ENCODE peak calls at places on chromosome 7, in eight cellular contexts. One of them, this sample, is unnamed.

GRCh38 chr7:113812881-113813280 is 105.9 kb downstream of the PPP1R3A start:
- DNase-seq in colonic mucosa: no peak
- DNase-seq in neural progenitor cell: no peak
- DNase-seq in IMR-90: peak; percentile 29
- DNase-seq in adipocyte: peak; percentile 50
- DNase-seq in NT2/D1: no peak
- DNase-seq in HCT116: no peak
- DNase-seq in K562: no peak
- DNase-seq in this sample: no peak

GRCh38 chr7:37494940-37495339 is 46.3 kb upstream of the ELMO1 start:
- DNase-seq in NT2/D1: no peak
- DNase-seq in IMR-90: no peak
- DNase-seq in HCT116: no peak
- DNase-seq in adipocyte: no peak
- DNase-seq in colonic mucosa: no peak
- DNase-seq in K562: no peak
- DNase-seq in neural progenitor cell: no peak
- DNase-seq in this sample: no peak

GRCh38 chr7:710161-710560 is 16.3 kb upstream of the DNAAF5 start:
- DNase-seq in IMR-90: no peak
- DNase-seq in neural progenitor cell: no peak
- DNase-seq in adipocyte: no peak
- DNase-seq in colonic mucosa: no peak
- DNase-seq in HCT116: no peak
- DNase-seq in K562: no peak
- DNase-seq in NT2/D1: no peak
- DNase-seq in this sample: no peak

GRCh38 chr7:84251183-84251845 is 56.7 kb upstream of the SEMA3A start:
- DNase-seq in HCT116: no peak
- DNase-seq in adipocyte: peak; percentile 70
- DNase-seq in K562: no peak
- DNase-seq in IMR-90: peak; percentile 90
- DNase-seq in NT2/D1: no peak
- DNase-seq in neural progenitor cell: peak; percentile 44
- DNase-seq in colonic mucosa: no peak
- DNase-seq in this sample: no peak

GRCh38 chr7:143884276-143884977 is 17.5 kb downstream of the TCAF1 start:
- DNase-seq in colonic mucosa: no peak
- DNase-seq in K562: peak; percentile 5
- DNase-seq in NT2/D1: no peak
- DNase-seq in neural progenitor cell: no peak
- DNase-seq in HCT116: no peak
- DNase-seq in adipocyte: no peak
- DNase-seq in IMR-90: no peak
- DNase-seq in this sample: no peak

GRCh38 chr7:92754756-92755581 is 81.4 kb downstream of the CDK6 start:
- DNase-seq in adipocyte: no peak
- DNase-seq in IMR-90: no peak
- DNase-seq in K562: peak; percentile 23
- DNase-seq in HCT116: no peak
- DNase-seq in NT2/D1: no peak
- DNase-seq in colonic mucosa: no peak
- DNase-seq in neural progenitor cell: no peak
- DNase-seq in this sample: no peak

GRCh38 chr7:8065356-8065813 is 96.8 kb downstream of the GLCCI1 start:
- DNase-seq in neural progenitor cell: no peak
- DNase-seq in IMR-90: peak; percentile 88
- DNase-seq in NT2/D1: no peak
- DNase-seq in adipocyte: peak; percentile 90
- DNase-seq in colonic mucosa: no peak
- DNase-seq in HCT116: no peak
- DNase-seq in K562: no peak
- DNase-seq in this sample: no peak

GRCh38 chr7:41538810-41539724 is 163.8 kb downstream of the INHBA start:
- DNase-seq in NT2/D1: peak; percentile 89
- DNase-seq in K562: no peak
- DNase-seq in IMR-90: peak; percentile 50
- DNase-seq in neural progenitor cell: no peak
- DNase-seq in HCT116: no peak
- DNase-seq in colonic mucosa: no peak
- DNase-seq in adipocyte: peak; percentile 50
- DNase-seq in this sample: no peak

GRCh38 chr7:110148054-110148453 is 942.9 kb upstream of the LRRN3 start:
- DNase-seq in neural progenitor cell: no peak
- DNase-seq in HCT116: no peak
- DNase-seq in IMR-90: no peak
- DNase-seq in colonic mucosa: no peak
- DNase-seq in K562: no peak
- DNase-seq in adipocyte: no peak
- DNase-seq in NT2/D1: no peak
- DNase-seq in this sample: no peak

GRCh38 chr7:101172854-101173751 is 7.0 kb downstream of the NAT16 start:
- DNase-seq in K562: peak; percentile 56
- DNase-seq in adipocyte: peak; percentile 92
- DNase-seq in HCT116: no peak
- DNase-seq in IMR-90: peak; percentile 71
- DNase-seq in colonic mucosa: peak; percentile 47
- DNase-seq in neural progenitor cell: no peak
- DNase-seq in NT2/D1: no peak
- DNase-seq in this sample: no peak

GRCh38 chr7:75739796-75740672 is 1.3 kb upstream of the HIP1 start:
- DNase-seq in colonic mucosa: no peak
- DNase-seq in neural progenitor cell: no peak
- DNase-seq in NT2/D1: no peak
- DNase-seq in adipocyte: peak; percentile 69
- DNase-seq in IMR-90: peak; percentile 62
- DNase-seq in HCT116: no peak
- DNase-seq in K562: no peak
- DNase-seq in this sample: peak; percentile 44

GRCh38 chr7:142626420-142627035 is 122.7 kb upstream of the PRSS1 start:
- DNase-seq in IMR-90: peak; percentile 15
- DNase-seq in K562: peak; percentile 65
- DNase-seq in neural progenitor cell: peak; percentile 80
- DNase-seq in adipocyte: peak; percentile 46
- DNase-seq in HCT116: peak; percentile 56
- DNase-seq in colonic mucosa: peak; percentile 69
- DNase-seq in NT2/D1: peak; percentile 60
- DNase-seq in this sample: peak; percentile 78

GRCh38 chr7:133504825-133505224 is 251.9 kb downstream of the EXOC4 start:
- DNase-seq in HCT116: no peak
- DNase-seq in NT2/D1: no peak
- DNase-seq in colonic mucosa: no peak
- DNase-seq in K562: no peak
- DNase-seq in neural progenitor cell: no peak
- DNase-seq in adipocyte: no peak
- DNase-seq in IMR-90: peak; percentile 53
- DNase-seq in this sample: no peak

GRCh38 chr7:116354171-116354545 is 143.8 kb downstream of the TES start:
- DNase-seq in NT2/D1: no peak
- DNase-seq in adipocyte: peak; percentile 47
- DNase-seq in colonic mucosa: peak; percentile 24
- DNase-seq in IMR-90: peak; percentile 92
- DNase-seq in K562: no peak
- DNase-seq in neural progenitor cell: no peak
- DNase-seq in HCT116: no peak
- DNase-seq in this sample: no peak

GRCh38 chr7:22853674-22854157 is 31.1 kb upstream of the TOMM7 start:
- DNase-seq in IMR-90: no peak
- DNase-seq in colonic mucosa: peak; percentile 30
- DNase-seq in HCT116: peak; percentile 54
- DNase-seq in NT2/D1: no peak
- DNase-seq in adipocyte: no peak
- DNase-seq in K562: no peak
- DNase-seq in neural progenitor cell: peak; percentile 49
- DNase-seq in this sample: peak; percentile 77

GRCh38 chr7:76310102-76310957 is 7.9 kb downstream of the HSPB1 start:
- DNase-seq in colonic mucosa: peak; percentile 58
- DNase-seq in neural progenitor cell: no peak
- DNase-seq in K562: peak; percentile 61
- DNase-seq in adipocyte: peak; percentile 48
- DNase-seq in NT2/D1: no peak
- DNase-seq in IMR-90: no peak
- DNase-seq in HCT116: no peak
- DNase-seq in this sample: no peak

GRCh38 chr7:116952640-116953371 is 495 bp upstream of the ST7 start:
- DNase-seq in K562: peak; percentile 35
- DNase-seq in neural progenitor cell: peak; percentile 53
- DNase-seq in colonic mucosa: peak; percentile 62
- DNase-seq in HCT116: peak; percentile 28
- DNase-seq in adipocyte: no peak
- DNase-seq in IMR-90: peak; percentile 33
- DNase-seq in NT2/D1: no peak
- DNase-seq in this sample: peak; percentile 44

GRCh38 chr7:147376152-147376551 is 1214.4 kb upstream of the C7orf33 start:
- DNase-seq in adipocyte: no peak
- DNase-seq in IMR-90: no peak
- DNase-seq in K562: no peak
- DNase-seq in neural progenitor cell: no peak
- DNase-seq in HCT116: no peak
- DNase-seq in colonic mucosa: no peak
- DNase-seq in NT2/D1: no peak
- DNase-seq in this sample: no peak

GRCh38 chr7:22109761-22110160 is 164.1 kb upstream of the CDCA7L start:
- DNase-seq in neural progenitor cell: peak; percentile 52
- DNase-seq in adipocyte: peak; percentile 32
- DNase-seq in IMR-90: peak; percentile 37
- DNase-seq in NT2/D1: peak; percentile 51
- DNase-seq in HCT116: peak; percentile 6
- DNase-seq in colonic mucosa: peak; percentile 44
- DNase-seq in K562: peak; percentile 66
- DNase-seq in this sample: peak; percentile 65

GRCh38 chr7:148701414-148701813 is 2.7 kb downstream of the CUL1 start:
- DNase-seq in adipocyte: peak; percentile 23
- DNase-seq in K562: no peak
- DNase-seq in colonic mucosa: no peak
- DNase-seq in neural progenitor cell: no peak
- DNase-seq in IMR-90: peak; percentile 38
- DNase-seq in HCT116: no peak
- DNase-seq in NT2/D1: no peak
- DNase-seq in this sample: no peak

GRCh38 chr7:80740778-80741545 is 102.5 kb downstream of the CD36 start:
- DNase-seq in neural progenitor cell: no peak
- DNase-seq in NT2/D1: no peak
- DNase-seq in IMR-90: peak; percentile 76
- DNase-seq in K562: no peak
- DNase-seq in adipocyte: peak; percentile 77
- DNase-seq in colonic mucosa: no peak
- DNase-seq in HCT116: no peak
- DNase-seq in this sample: no peak

GRCh38 chr7:140079121-140079536 is 16.4 kb upstream of the PARP12 start:
- DNase-seq in NT2/D1: peak; percentile 56
- DNase-seq in K562: peak; percentile 58
- DNase-seq in adipocyte: no peak
- DNase-seq in HCT116: no peak
- DNase-seq in IMR-90: peak; percentile 83
- DNase-seq in colonic mucosa: no peak
- DNase-seq in neural progenitor cell: peak; percentile 87
- DNase-seq in this sample: no peak

GRCh38 chr7:141354251-141354650 is 197.0 kb upstream of the AGK start:
- DNase-seq in HCT116: no peak
- DNase-seq in colonic mucosa: no peak
- DNase-seq in NT2/D1: no peak
- DNase-seq in IMR-90: peak; percentile 8
- DNase-seq in K562: no peak
- DNase-seq in adipocyte: peak; percentile 29
- DNase-seq in neural progenitor cell: no peak
- DNase-seq in this sample: no peak

GRCh38 chr7:34133983-34134782 is 228.8 kb downstream of the BMPER start:
- DNase-seq in neural progenitor cell: peak; percentile 86
- DNase-seq in K562: peak; percentile 25
- DNase-seq in IMR-90: peak; percentile 84
- DNase-seq in colonic mucosa: peak; percentile 59
- DNase-seq in HCT116: peak; percentile 36
- DNase-seq in NT2/D1: peak; percentile 89
- DNase-seq in adipocyte: peak; percentile 88
- DNase-seq in this sample: peak; percentile 79
- H3K9ac ChIP-seq in neural progenitor cell: no peak overlapping the region
- H3K9ac ChIP-seq in K562: no peak overlapping the region
- H3K9ac ChIP-seq in IMR-90: peak overlapping the region; percentile 44
- H3K9ac ChIP-seq in colonic mucosa: no peak overlapping the region
- H3K9ac ChIP-seq in HCT116: no peak overlapping the region
- H3K9ac ChIP-seq in NT2/D1: no peak overlapping the region
- H3K9ac ChIP-seq in adipocyte: peak overlapping the region; percentile 40
- H3K9ac ChIP-seq in this sample: no peak overlapping the region

GRCh38 chr7:121083138-121083789 is 94.8 kb downstream of the CPED1 start:
- DNase-seq in K562: peak; percentile 62
- DNase-seq in adipocyte: peak; percentile 72
- DNase-seq in neural progenitor cell: no peak
- DNase-seq in IMR-90: peak; percentile 84
- DNase-seq in HCT116: no peak
- DNase-seq in colonic mucosa: no peak
- DNase-seq in NT2/D1: no peak
- DNase-seq in this sample: no peak
- H3K4me1 ChIP-seq in K562: peaks cover 61% of the 10 kb centered on the region
- H3K4me1 ChIP-seq in adipocyte: peaks cover 76% of the 10 kb centered on the region
- H3K4me1 ChIP-seq in neural progenitor cell: no peaks in the 10 kb centered on the region
- H3K4me1 ChIP-seq in IMR-90: peaks cover 23% of the 10 kb centered on the region
- H3K4me1 ChIP-seq in HCT116: peaks cover 9% of the 10 kb centered on the region
- H3K4me1 ChIP-seq in colonic mucosa: no peaks in the 10 kb centered on the region
- H3K4me1 ChIP-seq in NT2/D1: no peaks in the 10 kb centered on the region
- H3K4me1 ChIP-seq in this sample: no peaks in the 10 kb centered on the region

DNA sequence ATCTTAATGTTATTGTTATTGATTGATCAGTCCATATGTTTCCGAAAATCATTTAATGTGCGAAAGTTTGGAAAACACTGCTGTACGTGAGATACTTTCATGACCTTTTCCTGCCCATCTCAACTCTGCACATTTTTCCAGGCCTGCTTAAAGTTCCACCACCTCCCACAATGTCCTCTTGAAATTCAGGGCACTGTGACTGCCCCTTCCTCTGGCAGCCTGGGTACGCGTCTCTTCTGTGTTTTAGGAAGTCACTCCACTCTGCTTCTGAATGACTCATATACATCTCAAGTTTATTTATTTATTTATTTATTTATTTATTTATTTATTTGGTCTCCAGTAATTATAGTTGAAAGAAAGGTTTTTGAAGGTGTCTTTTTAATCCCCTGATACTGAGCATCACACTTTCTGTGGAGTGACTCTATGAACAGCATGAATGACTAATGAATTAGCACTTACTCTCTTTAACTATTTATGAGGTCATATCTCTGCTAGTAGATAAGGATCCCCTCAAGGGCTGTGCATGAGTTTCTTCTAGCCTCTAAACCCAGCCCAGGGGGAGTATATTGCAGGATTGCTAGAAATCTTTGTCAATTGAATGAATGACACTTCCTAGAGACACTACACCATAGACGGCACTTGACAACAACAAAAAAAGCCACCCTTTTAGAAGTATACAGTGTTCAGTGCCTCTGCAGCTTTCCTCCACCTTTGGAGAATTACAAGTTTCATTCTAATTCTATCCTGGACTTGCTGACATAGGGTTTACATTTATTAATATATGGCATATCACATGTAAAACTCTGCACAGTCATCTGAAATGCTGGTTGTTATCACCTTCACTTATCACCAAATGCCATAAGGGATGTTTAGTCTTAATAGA is 2.2 kb downstream of the MACC1 start:
- DNase-seq in IMR-90: no peak
- DNase-seq in colonic mucosa: no peak
- DNase-seq in adipocyte: no peak
- DNase-seq in NT2/D1: no peak
- DNase-seq in HCT116: no peak
- DNase-seq in K562: peak; percentile 58
- DNase-seq in neural progenitor cell: no peak
- DNase-seq in this sample: peak; percentile 62
- H3K9ac ChIP-seq in IMR-90: no peak overlapping the region
- H3K9ac ChIP-seq in colonic mucosa: no peak overlapping the region
- H3K9ac ChIP-seq in adipocyte: no peak overlapping the region
- H3K9ac ChIP-seq in NT2/D1: no peak overlapping the region
- H3K9ac ChIP-seq in HCT116: peak overlapping the region; percentile 29
- H3K9ac ChIP-seq in K562: peak overlapping the region; percentile 75
- H3K9ac ChIP-seq in neural progenitor cell: no peak overlapping the region
- H3K9ac ChIP-seq in this sample: peak overlapping the region; percentile 73

GRCh38 chr7:2863461-2864066 is 19.5 kb upstream of the GNA12 start:
- DNase-seq in adipocyte: peak; percentile 95
- DNase-seq in colonic mucosa: peak; percentile 68
- DNase-seq in K562: peak; percentile 46
- DNase-seq in neural progenitor cell: no peak
- DNase-seq in NT2/D1: no peak
- DNase-seq in IMR-90: peak; percentile 97
- DNase-seq in HCT116: peak; percentile 69
- DNase-seq in this sample: no peak
- H3K4me1 ChIP-seq in adipocyte: peaks cover 29% of the 10 kb centered on the region
- H3K4me1 ChIP-seq in colonic mucosa: no peaks in the 10 kb centered on the region
- H3K4me1 ChIP-seq in K562: no peaks in the 10 kb centered on the region
- H3K4me1 ChIP-seq in neural progenitor cell: no peaks in the 10 kb centered on the region
- H3K4me1 ChIP-seq in NT2/D1: peaks cover 9% of the 10 kb centered on the region
- H3K4me1 ChIP-seq in IMR-90: peaks cover 13% of the 10 kb centered on the region
- H3K4me1 ChIP-seq in HCT116: peaks cover 18% of the 10 kb centered on the region
- H3K4me1 ChIP-seq in this sample: no peaks in the 10 kb centered on the region

This sample was measured in Karpas-422.